ENCODE peak calls at places on chromosomes 11 and 22, in six cellular contexts. E, X, N, O, F and R are unnamed samples.

GRCh38 chr11:128498846-128499245 is 88.5 kb downstream of the ETS1 start:
- DNase-seq in E (no peak), X (no peak), N (no peak), O (peak), F (no peak), R (no peak)

GRCh38 chr11:81092517-81092916 is 1641.1 kb downstream of the FAM181B start:
- DNase-seq in E (no peak), X (no peak), N (no peak), O (no peak), F (no peak), R (no peak)

GRCh38 chr11:69240332-69241074 is 53.5 kb upstream of the MYEOV start:
- DNase-seq in E (peak), X (no peak), N (peak), O (peak), F (no peak), R (peak)

GRCh38 chr11:27700351-27701261 is at the start of gene BDNF:
- DNase-seq in E (peak), X (no peak), N (peak), O (peak), F (no peak), R (peak)

GRCh38 chr11:7485136-7485853 is at the start of gene OLFML1:
- DNase-seq in E (no peak), X (no peak), N (no peak), O (no peak), F (no peak), R (no peak)

GRCh38 chr22:18031670-18032454 is 7.5 kb upstream of the MICAL3 start:
- DNase-seq in E (no peak), X (peak), N (no peak), O (peak), F (no peak), R (peak)

GRCh38 chr11:79314906-79315689 is 125.7 kb downstream of the TENM4 start:
- DNase-seq in E (no peak), X (no peak), N (no peak), O (no peak), F (no peak), R (no peak)

GRCh38 chr11:118522571-118523072 is 4.7 kb upstream of the TTC36 start:
- DNase-seq in E (no peak), X (no peak), N (no peak), O (peak), F (no peak), R (peak)

GRCh38 chr22:50072714-50073538 is 12.3 kb downstream of the MLC1 start:
- DNase-seq in E (no peak), X (no peak), N (no peak), O (no peak), F (no peak), R (no peak)

GRCh38 chr11:3146612-3147256 is 18.4 kb downstream of the OSBPL5 start:
- DNase-seq in E (no peak), X (no peak), N (no peak), O (peak), F (peak), R (no peak)

GRCh38 chr22:42299586-42300285 is 29.3 kb upstream of the TCF20 start:
- DNase-seq in E (no peak), X (no peak), N (peak), O (no peak), F (no peak), R (no peak)

GRCh38 chr11:34886609-34887008 is 29.6 kb downstream of the APIP start:
- DNase-seq in E (no peak), X (no peak), N (no peak), O (no peak), F (no peak), R (no peak)

GRCh38 chr11:65403607-65404121 is 17.2 kb downstream of the FRMD8 start:
- DNase-seq in E (no peak), X (no peak), N (no peak), O (no peak), F (no peak), R (no peak)

GRCh38 chr11:69369210-69369609 is 75.3 kb downstream of the MYEOV start:
- DNase-seq in E (no peak), X (no peak), N (no peak), O (no peak), F (no peak), R (no peak)

GRCh38 chr11:67577951-67578350 is 5.7 kb upstream of the GSTP1 start:
- DNase-seq in E (no peak), X (no peak), N (no peak), O (no peak), F (no peak), R (no peak)

GRCh38 chr22:17103351-17103750 is 17.8 kb downstream of the TMEM121B start:
- DNase-seq in E (no peak), X (no peak), N (no peak), O (no peak), F (no peak), R (no peak)

GRCh38 chr11:33976351-33977199 is 75.0 kb upstream of the CAPRIN1 start:
- DNase-seq in E (no peak), X (no peak), N (no peak), O (no peak), F (no peak), R (no peak)

GRCh38 chr22:42367980-42368378 is 64.2 kb downstream of the NFAM1 start:
- DNase-seq in E (no peak), X (no peak), N (peak), O (no peak), F (no peak), R (no peak)

GRCh38 chr11:46175401-46176002 is 54.2 kb upstream of the PHF21A start:
- DNase-seq in E (no peak), X (no peak), N (no peak), O (no peak), F (no peak), R (no peak)

GRCh38 chr11:78567209-78567608 is 7.5 kb downstream of the NARS2 start:
- DNase-seq in E (no peak), X (no peak), N (no peak), O (peak), F (no peak), R (no peak)

GRCh38 chr11:134541951-134542350 is 129.9 kb upstream of the B3GAT1 start:
- DNase-seq in E (peak), X (no peak), N (no peak), O (no peak), F (no peak), R (no peak)

GRCh38 chr11:134543144-134544044 is 131.4 kb upstream of the B3GAT1 start:
- DNase-seq in E (peak), X (no peak), N (no peak), O (no peak), F (no peak), R (no peak)

GRCh38 chr11:134542401-134543143 is 130.5 kb upstream of the B3GAT1 start:
- DNase-seq in E (peak), X (no peak), N (peak), O (no peak), F (no peak), R (peak)

GRCh38 chr11:134544095-134544815 is 132.2 kb upstream of the B3GAT1 start:
- DNase-seq in E (peak), X (no peak), N (no peak), O (no peak), F (no peak), R (no peak)

DNA sequence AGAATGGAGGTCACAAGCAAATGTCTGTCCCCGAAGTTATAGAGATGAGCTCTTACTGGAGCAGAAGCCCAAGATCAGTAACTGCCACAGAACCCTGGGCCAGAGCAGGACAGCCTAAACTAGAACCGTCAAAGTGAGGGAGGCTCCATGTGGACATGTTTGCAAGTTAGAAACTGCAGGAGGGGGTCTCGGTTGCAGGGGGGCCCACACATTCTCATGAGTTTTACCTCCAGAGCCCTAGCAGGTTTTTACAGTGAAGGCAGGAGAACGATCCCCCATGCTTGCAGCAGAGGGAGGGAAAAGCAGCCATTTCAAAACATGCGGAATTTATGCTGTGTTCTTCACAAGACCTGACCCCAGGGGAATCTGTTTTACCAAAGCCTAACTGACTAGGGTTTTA is 133.5 kb upstream of the B3GAT1 start:
- DNase-seq in E (peak), X (no peak), N (no peak), O (no peak), F (no peak), R (no peak)
- TF ChIP-seq CTCF in E (no peak), X (no peak), N (no peak), O (no peak), F (no peak), R (no peak)

GRCh38 chr22:37806409-37807338 is 1.1 kb upstream of the GCAT start:
- DNase-seq in E (no peak), X (no peak), N (no peak), O (peak), F (no peak), R (no peak)
- TF ChIP-seq CTCF in E (no peak), X (no peak), N (no peak), O (peak), F (no peak), R (no peak)

GRCh38 chr22:48553694-48554308 is 1273.9 kb downstream of the BRD1 start:
- DNase-seq in E (no peak), X (no peak), N (no peak), O (no peak), F (no peak), R (no peak)

GRCh38 chr22:48556751-48557150 is 1270.9 kb downstream of the BRD1 start:
- DNase-seq in E (no peak), X (no peak), N (no peak), O (no peak), F (no peak), R (no peak)

GRCh38 chr22:48555606-48556005 is 1272.1 kb downstream of the BRD1 start:
- DNase-seq in E (no peak), X (no peak), N (no peak), O (no peak), F (no peak), R (no peak)

GRCh38 chr22:48553119-48553518 is 1274.6 kb downstream of the BRD1 start:
- DNase-seq in E (no peak), X (no peak), N (no peak), O (no peak), F (no peak), R (no peak)

GRCh38 chr22:48554893-48555552 is 1272.7 kb downstream of the BRD1 start:
- DNase-seq in E (no peak), X (no peak), N (no peak), O (no peak), F (no peak), R (no peak)
- TF ChIP-seq CTCF in E (no peak), X (no peak), N (no peak), O (no peak), F (no peak), R (no peak)

GRCh38 chr11:73380897-73381410 is 4.8 kb downstream of the RELT start:
- DNase-seq in E (no peak), X (no peak), N (no peak), O (no peak), F (no peak), R (no peak)
- TF ChIP-seq CTCF in E (no peak), X (no peak), N (no peak), O (no peak), F (no peak), R (no peak)

DNA sequence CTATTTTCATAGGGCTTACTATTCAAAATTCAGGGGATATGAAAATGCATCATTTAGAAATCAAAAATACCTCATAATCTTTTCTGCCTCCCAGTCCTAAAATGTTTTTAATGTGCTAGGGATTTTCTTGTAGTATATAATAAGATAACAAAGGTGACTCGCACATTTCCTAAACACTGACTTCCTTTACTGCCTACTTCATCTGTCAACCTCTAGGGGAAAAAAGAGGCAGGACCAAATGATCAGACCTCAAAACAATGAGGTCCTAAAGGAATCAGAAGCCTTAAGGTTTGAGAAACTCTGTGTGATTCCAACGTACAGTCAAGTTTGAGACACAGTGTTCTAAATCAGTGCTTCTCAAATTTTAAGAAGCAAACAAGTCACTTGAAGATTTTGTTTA is 56.1 kb upstream of the POU2AF2 start:
- DNase-seq in E (no peak), X (no peak), N (no peak), O (no peak), F (no peak), R (no peak)
- TF ChIP-seq CTCF in E (no peak), X (no peak), N (no peak), O (peak), F (no peak), R (no peak)

GRCh38 chr11:44977493-44977984 is 26.9 kb upstream of the TP53I11 start:
- DNase-seq in E (no peak), X (no peak), N (peak), O (peak), F (no peak), R (peak)
- TF ChIP-seq CTCF in E (no peak), X (no peak), N (no peak), O (peak), F (no peak), R (no peak)

GRCh38 chr11:96341237-96342130 is 1.5 kb downstream of the MAML2 start:
- DNase-seq in E (peak), X (no peak), N (peak), O (peak), F (no peak), R (peak)
- TF ChIP-seq CTCF in E (no peak), X (peak), N (peak), O (peak), F (peak), R (no peak)

DNA sequence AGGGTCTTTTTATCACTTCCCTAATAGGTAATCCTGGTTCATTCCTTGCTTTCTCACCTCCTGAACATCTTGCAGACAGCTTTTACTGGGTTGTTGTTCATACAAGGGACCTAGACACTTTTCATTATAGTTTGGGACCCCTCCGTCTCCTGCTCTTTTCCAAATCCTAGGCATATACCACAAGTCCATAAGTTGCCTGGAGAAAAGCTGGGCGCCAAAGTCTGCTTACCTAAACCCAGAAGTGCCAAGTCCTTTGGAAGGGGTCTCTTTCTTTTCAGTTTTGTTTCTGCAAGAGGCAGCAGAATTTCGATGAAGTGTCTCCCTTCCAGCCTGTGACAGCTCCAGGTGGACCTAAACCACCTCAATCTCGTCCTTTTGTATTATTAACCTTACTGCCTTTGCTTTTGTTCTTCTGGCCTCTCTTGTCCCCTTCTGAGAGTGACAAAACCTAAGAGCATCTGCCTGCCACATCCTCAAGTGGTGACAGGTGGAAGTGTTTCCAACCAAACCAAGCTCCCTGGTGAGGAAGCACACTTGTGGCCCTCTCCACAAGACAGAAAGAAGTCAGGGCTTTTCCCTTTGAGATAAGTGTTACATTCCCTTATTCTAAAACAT is 19.5 kb upstream of the P2RY6 start:
- DNase-seq in E (peak), X (no peak), N (no peak), O (peak), F (no peak), R (no peak)
- TF ChIP-seq CTCF in E (no peak), X (no peak), N (no peak), O (peak), F (no peak), R (no peak)